ENCODE peak calls at places on chromosomes 4 and X, in four cellular contexts. E is GM12878, V is HepG2, B is H1. Z is an unnamed sample.

GRCh38 chr4:37767546-37767945 is 58.9 kb upstream of the PGM2 start:
- DNase-seq in E (no peak), V (peak; percentile 18), B (no peak), Z (no peak)

GRCh38 chr4:103111598-103111997 is 12.0 kb upstream of the BDH2 start:
- DNase-seq in E (no peak), V (no peak), B (no peak), Z (no peak)

GRCh38 chr4:52718123-52718522 is 33.1 kb downstream of the ERVMER34-1 start:
- DNase-seq in E (no peak), V (no peak), B (no peak), Z (no peak)

GRCh38 chr4:52657630-52658501 is 1.2 kb downstream of the USP46 start:
- DNase-seq in E (no peak), V (no peak), B (peak; percentile 70), Z (no peak)

GRCh38 chr4:77852892-77853495 is 9.6 kb upstream of the MRPL1 start:
- DNase-seq in E (peak; percentile 13), V (no peak), B (no peak), Z (no peak)

GRCh38 chrX:15299945-15300851 is 15.2 kb downstream of the ASB11 start:
- DNase-seq in E (no peak), V (peak; percentile 7), B (no peak), Z (no peak)

GRCh38 chr4:129231907-129232626 is 136.1 kb downstream of the C4orf33 start:
- DNase-seq in E (no peak), V (no peak), B (no peak), Z (no peak)

GRCh38 chr4:169229571-169230028 is 41.2 kb downstream of the SH3RF1 start:
- DNase-seq in E (no peak), V (no peak), B (no peak), Z (no peak)

GRCh38 chrX:2262679-2263055 is 238.1 kb downstream of the DHRSX start:
- DNase-seq in E (no peak), V (no peak), B (no peak), Z (no peak)

GRCh38 chr4:785332-786073 is 40.4 kb downstream of the CPLX1 start:
- DNase-seq in E (no peak), V (no peak), B (peak; percentile 58), Z (no peak)

GRCh38 chrX:805988-806387 is 175.4 kb downstream of the SHOX start:
- DNase-seq in E (no peak), V (no peak), B (no peak), Z (no peak)

DNA sequence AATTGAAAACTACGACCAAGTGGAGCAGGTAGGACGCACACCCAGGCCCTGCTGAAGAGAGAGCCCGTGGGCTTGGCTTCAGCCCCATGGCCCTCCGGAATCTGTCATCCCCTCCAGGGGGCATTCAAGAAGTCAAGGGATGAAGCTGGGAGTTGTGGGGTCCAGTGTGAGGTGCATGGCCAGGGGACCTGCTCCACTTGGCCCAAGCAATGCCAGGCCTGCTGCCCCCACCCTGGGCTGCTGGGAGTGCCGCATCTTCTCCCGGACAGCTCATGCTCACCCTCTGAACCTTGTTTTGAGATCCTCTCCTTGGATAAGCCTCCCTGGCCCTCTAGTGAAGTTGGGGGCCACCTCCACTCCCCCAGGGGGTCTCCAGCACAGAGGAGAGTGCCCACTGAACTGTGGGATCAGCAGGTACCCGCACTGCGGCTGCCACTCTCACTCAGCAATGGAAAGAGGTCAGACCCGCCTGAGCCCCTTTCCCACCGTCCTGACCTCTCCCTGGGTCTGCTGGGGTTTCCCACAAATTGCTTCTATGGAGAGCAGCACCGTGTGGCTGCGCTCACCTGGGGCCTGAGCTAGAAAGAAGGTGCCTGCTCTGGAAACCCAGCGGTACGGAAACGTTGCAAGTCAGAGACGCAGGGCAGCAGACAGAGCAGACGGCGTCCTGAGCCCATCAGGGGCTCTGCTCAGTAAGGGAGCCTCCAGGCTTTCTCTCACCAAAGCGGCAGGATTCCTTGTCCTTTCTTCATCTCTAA is 5.0 kb upstream of the ABLIM2 start:
- DNase-seq in E (no peak), V (no peak), B (no peak), Z (no peak)
- H3K4me1 ChIP-seq in E (peaks cover 5% of the 10 kb centered on the region), V (peaks cover 7% of the 10 kb centered on the region), B (no peaks in the 10 kb centered on the region), Z (peaks cover 7% of the 10 kb centered on the region)

GRCh38 chr4:15100380-15100779 is 98.1 kb downstream of the CPEB2 start:
- DNase-seq in E (no peak), V (no peak), B (no peak), Z (no peak)

GRCh38 chr4:15106417-15106816 is 104.1 kb downstream of the CPEB2 start:
- DNase-seq in E (no peak), V (no peak), B (no peak), Z (no peak)

GRCh38 chr4:15104825-15105224 is 102.5 kb downstream of the CPEB2 start:
- DNase-seq in E (no peak), V (no peak), B (no peak), Z (no peak)

DNA sequence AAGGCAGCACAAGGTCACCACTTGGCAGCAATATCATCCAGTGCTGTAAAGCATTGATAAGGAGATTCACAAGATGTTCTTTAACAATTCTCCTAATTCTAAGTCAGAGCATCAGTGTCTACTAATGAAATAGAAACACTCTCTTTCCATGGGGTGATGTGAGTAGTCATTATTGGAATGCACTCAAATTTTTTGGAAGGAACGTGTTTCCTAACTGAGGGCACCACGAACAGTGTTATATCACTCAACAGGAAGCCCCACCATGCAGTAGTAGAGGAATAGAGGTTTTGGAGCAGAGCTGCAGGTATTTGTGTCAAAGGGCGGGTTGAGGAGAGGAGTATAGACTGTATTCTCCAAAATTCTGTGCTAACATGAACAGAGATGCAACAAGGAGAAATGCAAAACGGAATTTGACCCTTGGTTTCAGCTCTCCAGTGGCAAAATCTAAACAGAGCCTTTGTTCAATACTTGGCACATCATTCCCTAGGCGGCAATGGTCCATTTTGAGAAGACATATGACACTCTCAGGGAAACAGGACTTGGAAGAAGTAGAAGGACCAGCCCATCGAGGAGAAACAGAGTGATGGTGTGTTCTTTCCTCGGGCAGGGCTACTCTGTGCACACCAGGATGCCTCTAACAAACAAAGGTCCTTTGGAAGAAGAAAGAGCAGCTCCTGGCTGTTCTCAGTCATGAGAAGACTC is 98.9 kb downstream of the CPEB2 start:
- DNase-seq in E (no peak), V (no peak), B (no peak), Z (no peak)
- TF ChIP-seq SUZ12 in E (no peak), V (no peak), B (no peak), Z (no peak)

GRCh38 chr4:16893141-16893571 is 5.3 kb downstream of the LDB2 start:
- DNase-seq in E (no peak), V (no peak), B (no peak), Z (no peak)
- H3K9ac ChIP-seq in E (no peak overlapping the region), V (no peak overlapping the region), B (no peak overlapping the region), Z (no peak overlapping the region)

GRCh38 chr4:143406523-143406922 is 69.8 kb downstream of the GAB1 start:
- DNase-seq in E (no peak), V (peak; percentile 4), B (no peak), Z (no peak)
- H3K4me1 ChIP-seq in E (peaks cover 30% of the 10 kb centered on the region), V (peaks cover 7% of the 10 kb centered on the region), B (peaks cover 2% of the 10 kb centered on the region), Z (no peaks in the 10 kb centered on the region)

Z was measured in NT2/D1.